ENCODE peak calls at places on chromosomes 3 and 15, in five cellular contexts. D, W, E, N and X are unnamed samples.
A peak's percentile ranks its signal among the peaks of the same experiment; 100 is the strongest.

GRCh38 chr3:7874116-7874515 is 627.5 kb upstream of the LMCD1 start:
- DNase-seq in D (no peak), W (no peak), E (no peak), N (no peak), X (no peak)

GRCh38 chr3:171099911-171100310 is 73.4 kb upstream of the SLC2A2 start:
- DNase-seq in D (no peak), W (no peak), E (no peak), N (no peak), X (no peak)

GRCh38 chr3:43379343-43379742 is 93.0 kb downstream of the SNRK start:
- DNase-seq in D (no peak), W (peak; percentile 46), E (peak; percentile 57), N (peak; percentile 41), X (no peak)

GRCh38 chr3:66406841-66407240 is 94.0 kb downstream of the LRIG1 start:
- DNase-seq in D (peak; percentile 65), W (no peak), E (no peak), N (no peak), X (no peak)

GRCh38 chr3:76638006-76638405 is 401.9 kb upstream of the ROBO2 start:
- DNase-seq in D (no peak), W (no peak), E (no peak), N (no peak), X (no peak)

GRCh38 chr3:2837233-2837632 is 272.9 kb downstream of the IL5RA start:
- DNase-seq in D (no peak), W (no peak), E (no peak), N (no peak), X (no peak)

GRCh38 chr15:33226559-33227181 is 32.2 kb upstream of the FMN1 start:
- DNase-seq in D (no peak), W (peak; percentile 17), E (peak; percentile 66), N (peak; percentile 14), X (no peak)

GRCh38 chr3:108099203-108099602 is 8.4 kb upstream of the CD47 start:
- DNase-seq in D (no peak), W (no peak), E (peak; percentile 52), N (no peak), X (peak; percentile 42)

GRCh38 chr3:159637895-159638542 is 350.6 kb upstream of the IL12A start:
- DNase-seq in D (no peak), W (no peak), E (peak; percentile 47), N (no peak), X (no peak)

GRCh38 chr3:50617096-50617791 is at the start of gene MAPKAPK3:
- DNase-seq in D (no peak), W (no peak), E (no peak), N (no peak), X (peak; percentile 93)

GRCh38 chr3:13011369-13012227 is 61.6 kb downstream of the IQSEC1 start:
- DNase-seq in D (no peak), W (no peak), E (no peak), N (no peak), X (peak; percentile 51)

GRCh38 chr15:42131826-42132806 is 24.3 kb downstream of the PLA2G4F start:
- DNase-seq in D (no peak), W (no peak), E (no peak), N (no peak), X (peak; percentile 10)